ENCODE peak calls at places on chromosome X, in eight cellular contexts. One of them, this sample, is unnamed.

GRCh38 chrX:44903107-44903506 is 30.1 kb downstream of the KDM6A start:
- DNase-seq in uterus: no peak
- DNase-seq in CD8-positive, alpha-beta T cell: no peak
- DNase-seq in AG04450: peak
- DNase-seq in CD14-positive monocyte: no peak
- DNase-seq in endothelial cell: no peak
- DNase-seq in WTC11: no peak
- DNase-seq in LNCaP clone FGC: no peak
- DNase-seq in this sample: no peak

GRCh38 chrX:100635989-100636320 is 651 bp downstream of the TSPAN6 start:
- DNase-seq in WTC11: no peak
- DNase-seq in endothelial cell: no peak
- DNase-seq in LNCaP clone FGC: no peak
- DNase-seq in CD14-positive monocyte: no peak
- DNase-seq in uterus: no peak
- DNase-seq in CD8-positive, alpha-beta T cell: no peak
- DNase-seq in AG04450: no peak
- DNase-seq in this sample: no peak

GRCh38 chrX:13110427-13111324 is 66.3 kb upstream of the FAM9C start:
- DNase-seq in CD14-positive monocyte: no peak
- DNase-seq in AG04450: no peak
- DNase-seq in CD8-positive, alpha-beta T cell: no peak
- DNase-seq in LNCaP clone FGC: peak
- DNase-seq in uterus: peak
- DNase-seq in WTC11: no peak
- DNase-seq in endothelial cell: no peak
- DNase-seq in this sample: no peak

GRCh38 chrX:8520791-8521190 is 56.2 kb downstream of the VCX3B start:
- DNase-seq in CD8-positive, alpha-beta T cell: no peak
- DNase-seq in uterus: no peak
- DNase-seq in endothelial cell: no peak
- DNase-seq in LNCaP clone FGC: no peak
- DNase-seq in AG04450: no peak
- DNase-seq in WTC11: no peak
- DNase-seq in CD14-positive monocyte: no peak
- DNase-seq in this sample: no peak

GRCh38 chrX:23035493-23035892 is 35.7 kb downstream of the DDX53 start:
- DNase-seq in CD14-positive monocyte: no peak
- DNase-seq in endothelial cell: no peak
- DNase-seq in CD8-positive, alpha-beta T cell: no peak
- DNase-seq in uterus: no peak
- DNase-seq in WTC11: peak
- DNase-seq in AG04450: no peak
- DNase-seq in LNCaP clone FGC: no peak
- DNase-seq in this sample: no peak

GRCh38 chrX:139826065-139827044 is 106.5 kb downstream of the ATP11C start:
- DNase-seq in CD8-positive, alpha-beta T cell: no peak
- DNase-seq in endothelial cell: no peak
- DNase-seq in uterus: no peak
- DNase-seq in CD14-positive monocyte: no peak
- DNase-seq in AG04450: peak
- DNase-seq in LNCaP clone FGC: no peak
- DNase-seq in WTC11: no peak
- DNase-seq in this sample: no peak

GRCh38 chrX:42456301-42456700 is 321.7 kb downstream of the PPP1R2C start:
- DNase-seq in CD14-positive monocyte: no peak
- DNase-seq in endothelial cell: no peak
- DNase-seq in WTC11: no peak
- DNase-seq in uterus: no peak
- DNase-seq in CD8-positive, alpha-beta T cell: no peak
- DNase-seq in LNCaP clone FGC: no peak
- DNase-seq in AG04450: no peak
- DNase-seq in this sample: no peak

GRCh38 chrX:38837389-38837788 is 36.1 kb downstream of the MID1IP1 start:
- DNase-seq in LNCaP clone FGC: no peak
- DNase-seq in uterus: no peak
- DNase-seq in CD8-positive, alpha-beta T cell: no peak
- DNase-seq in endothelial cell: no peak
- DNase-seq in CD14-positive monocyte: no peak
- DNase-seq in AG04450: peak
- DNase-seq in WTC11: no peak
- DNase-seq in this sample: no peak

GRCh38 chrX:56947695-56948094 is 47.6 kb downstream of the SPIN3 start:
- DNase-seq in WTC11: no peak
- DNase-seq in CD14-positive monocyte: no peak
- DNase-seq in AG04450: no peak
- DNase-seq in LNCaP clone FGC: no peak
- DNase-seq in endothelial cell: no peak
- DNase-seq in uterus: no peak
- DNase-seq in CD8-positive, alpha-beta T cell: no peak
- DNase-seq in this sample: no peak

GRCh38 chrX:136529795-136530194 is 2.2 kb upstream of the VGLL1 start:
- DNase-seq in uterus: no peak
- DNase-seq in endothelial cell: no peak
- DNase-seq in AG04450: no peak
- DNase-seq in CD14-positive monocyte: no peak
- DNase-seq in WTC11: peak
- DNase-seq in LNCaP clone FGC: no peak
- DNase-seq in CD8-positive, alpha-beta T cell: no peak
- DNase-seq in this sample: no peak

GRCh38 chrX:50768801-50769200 is 45.2 kb downstream of the SHROOM4 start:
- DNase-seq in endothelial cell: no peak
- DNase-seq in CD8-positive, alpha-beta T cell: no peak
- DNase-seq in LNCaP clone FGC: no peak
- DNase-seq in WTC11: no peak
- DNase-seq in uterus: no peak
- DNase-seq in CD14-positive monocyte: no peak
- DNase-seq in AG04450: no peak
- DNase-seq in this sample: no peak

GRCh38 chrX:112636951-112637541 is 42.7 kb downstream of the LHFPL1 start:
- DNase-seq in uterus: no peak
- DNase-seq in WTC11: no peak
- DNase-seq in CD8-positive, alpha-beta T cell: no peak
- DNase-seq in endothelial cell: no peak
- DNase-seq in LNCaP clone FGC: no peak
- DNase-seq in AG04450: no peak
- DNase-seq in CD14-positive monocyte: no peak
- DNase-seq in this sample: no peak

GRCh38 chrX:71545364-71545763 is 12.5 kb downstream of the OGT start:
- DNase-seq in uterus: no peak
- DNase-seq in WTC11: peak
- DNase-seq in AG04450: no peak
- DNase-seq in endothelial cell: no peak
- DNase-seq in CD14-positive monocyte: no peak
- DNase-seq in CD8-positive, alpha-beta T cell: peak
- DNase-seq in LNCaP clone FGC: no peak
- DNase-seq in this sample: no peak

GRCh38 chrX:153216926-153217325 is 37.8 kb downstream of the MAGEA1 start:
- DNase-seq in WTC11: no peak
- DNase-seq in AG04450: no peak
- DNase-seq in CD14-positive monocyte: no peak
- DNase-seq in endothelial cell: no peak
- DNase-seq in CD8-positive, alpha-beta T cell: no peak
- DNase-seq in uterus: no peak
- DNase-seq in LNCaP clone FGC: no peak
- DNase-seq in this sample: no peak

GRCh38 chrX:150967786-150968185 is 15.3 kb upstream of the HMGB3 start:
- DNase-seq in endothelial cell: no peak
- DNase-seq in AG04450: no peak
- DNase-seq in uterus: no peak
- DNase-seq in WTC11: no peak
- DNase-seq in CD14-positive monocyte: no peak
- DNase-seq in CD8-positive, alpha-beta T cell: no peak
- DNase-seq in LNCaP clone FGC: no peak
- DNase-seq in this sample: no peak

GRCh38 chrX:42096262-42096939 is 173.0 kb upstream of the CASK start:
- DNase-seq in WTC11: no peak
- DNase-seq in AG04450: peak
- DNase-seq in endothelial cell: no peak
- DNase-seq in LNCaP clone FGC: no peak
- DNase-seq in CD8-positive, alpha-beta T cell: no peak
- DNase-seq in uterus: no peak
- DNase-seq in CD14-positive monocyte: no peak
- DNase-seq in this sample: no peak

GRCh38 chrX:13938766-13939530 is 90.7 kb downstream of the GEMIN8 start:
- DNase-seq in CD14-positive monocyte: no peak
- DNase-seq in endothelial cell: no peak
- DNase-seq in AG04450: no peak
- DNase-seq in CD8-positive, alpha-beta T cell: no peak
- DNase-seq in WTC11: no peak
- DNase-seq in uterus: no peak
- DNase-seq in LNCaP clone FGC: no peak
- DNase-seq in this sample: no peak

GRCh38 chrX:2371026-2371778 is 129.6 kb downstream of the DHRSX start:
- DNase-seq in uterus: no peak
- DNase-seq in WTC11: peak
- DNase-seq in CD8-positive, alpha-beta T cell: no peak
- DNase-seq in LNCaP clone FGC: no peak
- DNase-seq in endothelial cell: no peak
- DNase-seq in CD14-positive monocyte: no peak
- DNase-seq in AG04450: no peak
- DNase-seq in this sample: no peak

GRCh38 chrX:13452283-13452682 is 117.1 kb upstream of the EGFL6 start:
- DNase-seq in CD14-positive monocyte: no peak
- DNase-seq in endothelial cell: no peak
- DNase-seq in LNCaP clone FGC: no peak
- DNase-seq in uterus: peak
- DNase-seq in WTC11: no peak
- DNase-seq in CD8-positive, alpha-beta T cell: no peak
- DNase-seq in AG04450: no peak
- DNase-seq in this sample: no peak

GRCh38 chrX:131792356-131792749 is 230.7 kb upstream of the STK26 start:
- DNase-seq in WTC11: no peak
- DNase-seq in uterus: peak
- DNase-seq in endothelial cell: no peak
- DNase-seq in CD8-positive, alpha-beta T cell: no peak
- DNase-seq in CD14-positive monocyte: no peak
- DNase-seq in LNCaP clone FGC: peak
- DNase-seq in AG04450: no peak
- DNase-seq in this sample: peak

GRCh38 chrX:153521034-153521433 is 3.6 kb downstream of the ATP2B3 start:
- DNase-seq in endothelial cell: no peak
- DNase-seq in uterus: no peak
- DNase-seq in CD14-positive monocyte: no peak
- DNase-seq in AG04450: no peak
- DNase-seq in CD8-positive, alpha-beta T cell: no peak
- DNase-seq in LNCaP clone FGC: no peak
- DNase-seq in WTC11: no peak
- DNase-seq in this sample: no peak

GRCh38 chrX:24466025-24466424 is 939 bp downstream of the PDK3 start:
- DNase-seq in LNCaP clone FGC: no peak
- DNase-seq in uterus: no peak
- DNase-seq in AG04450: no peak
- DNase-seq in CD14-positive monocyte: no peak
- DNase-seq in WTC11: no peak
- DNase-seq in CD8-positive, alpha-beta T cell: peak
- DNase-seq in endothelial cell: no peak
- DNase-seq in this sample: no peak

GRCh38 chrX:24465524-24465850 is 401 bp downstream of the PDK3 start:
- DNase-seq in WTC11: no peak
- DNase-seq in CD8-positive, alpha-beta T cell: peak
- DNase-seq in CD14-positive monocyte: no peak
- DNase-seq in uterus: no peak
- DNase-seq in AG04450: no peak
- DNase-seq in endothelial cell: no peak
- DNase-seq in LNCaP clone FGC: no peak
- DNase-seq in this sample: no peak

GRCh38 chrX:24463077-24463476 is 2.0 kb upstream of the PDK3 start:
- DNase-seq in CD8-positive, alpha-beta T cell: no peak
- DNase-seq in LNCaP clone FGC: no peak
- DNase-seq in CD14-positive monocyte: no peak
- DNase-seq in uterus: no peak
- DNase-seq in endothelial cell: no peak
- DNase-seq in WTC11: no peak
- DNase-seq in AG04450: no peak
- DNase-seq in this sample: no peak

GRCh38 chrX:24464836-24465523 is at the start of gene PDK3:
- DNase-seq in LNCaP clone FGC: peak
- DNase-seq in endothelial cell: peak
- DNase-seq in AG04450: peak
- DNase-seq in CD8-positive, alpha-beta T cell: peak
- DNase-seq in CD14-positive monocyte: peak
- DNase-seq in uterus: peak
- DNase-seq in WTC11: peak
- DNase-seq in this sample: peak

DNA sequence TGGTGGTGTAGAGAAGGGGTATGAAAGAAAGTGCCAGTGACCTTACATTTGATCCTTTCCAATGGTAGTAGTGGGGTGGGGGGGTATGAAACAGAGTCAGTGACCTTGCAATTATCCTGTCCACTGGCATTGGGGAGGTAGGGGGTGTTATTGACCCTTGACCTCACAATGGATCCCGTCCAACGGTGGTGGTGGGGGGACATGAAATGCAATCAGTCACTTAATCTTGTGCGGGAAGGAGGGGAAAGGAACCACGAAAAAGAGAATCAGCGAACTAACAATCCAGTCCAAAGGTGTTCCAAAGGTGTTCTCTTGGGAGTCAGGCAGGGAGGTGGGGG is 619 bp upstream of the PDK3 start:
- DNase-seq in WTC11: no peak
- DNase-seq in endothelial cell: no peak
- DNase-seq in CD8-positive, alpha-beta T cell: no peak
- DNase-seq in AG04450: no peak
- DNase-seq in uterus: no peak
- DNase-seq in CD14-positive monocyte: no peak
- DNase-seq in LNCaP clone FGC: no peak
- DNase-seq in this sample: no peak
- TF ChIP-seq CTCF in WTC11: no peak
- TF ChIP-seq CTCF in endothelial cell: no peak
- TF ChIP-seq CTCF in CD8-positive, alpha-beta T cell: no peak
- TF ChIP-seq CTCF in AG04450: no peak
- TF ChIP-seq CTCF in uterus: no peak
- TF ChIP-seq CTCF in CD14-positive monocyte: no peak
- TF ChIP-seq CTCF in LNCaP clone FGC: no peak
- TF ChIP-seq CTCF in this sample: no peak

GRCh38 chrX:345020-345925 is 26.7 kb upstream of the GTPBP6 start:
- DNase-seq in CD8-positive, alpha-beta T cell: no peak
- DNase-seq in uterus: no peak
- DNase-seq in endothelial cell: no peak
- DNase-seq in AG04450: no peak
- DNase-seq in WTC11: peak
- DNase-seq in LNCaP clone FGC: no peak
- DNase-seq in CD14-positive monocyte: no peak
- DNase-seq in this sample: no peak
- TF ChIP-seq CTCF in CD8-positive, alpha-beta T cell: no peak
- TF ChIP-seq CTCF in uterus: no peak
- TF ChIP-seq CTCF in endothelial cell: no peak
- TF ChIP-seq CTCF in AG04450: no peak
- TF ChIP-seq CTCF in WTC11: no peak
- TF ChIP-seq CTCF in LNCaP clone FGC: no peak
- TF ChIP-seq CTCF in CD14-positive monocyte: no peak
- TF ChIP-seq CTCF in this sample: no peak

GRCh38 chrX:94676285-94676684 is 1002.3 kb downstream of the FAM133A start:
- DNase-seq in uterus: no peak
- DNase-seq in CD14-positive monocyte: no peak
- DNase-seq in endothelial cell: no peak
- DNase-seq in CD8-positive, alpha-beta T cell: no peak
- DNase-seq in AG04450: no peak
- DNase-seq in LNCaP clone FGC: no peak
- DNase-seq in WTC11: no peak
- DNase-seq in this sample: no peak
- TF ChIP-seq CTCF in uterus: no peak
- TF ChIP-seq CTCF in CD14-positive monocyte: no peak
- TF ChIP-seq CTCF in endothelial cell: no peak
- TF ChIP-seq CTCF in CD8-positive, alpha-beta T cell: no peak
- TF ChIP-seq CTCF in AG04450: no peak
- TF ChIP-seq CTCF in LNCaP clone FGC: no peak
- TF ChIP-seq CTCF in WTC11: no peak
- TF ChIP-seq CTCF in this sample: no peak

GRCh38 chrX:115284877-115285276 is 4.6 kb upstream of the LUZP4 start:
- DNase-seq in AG04450: no peak
- DNase-seq in CD14-positive monocyte: no peak
- DNase-seq in CD8-positive, alpha-beta T cell: no peak
- DNase-seq in endothelial cell: no peak
- DNase-seq in WTC11: no peak
- DNase-seq in uterus: no peak
- DNase-seq in LNCaP clone FGC: no peak
- DNase-seq in this sample: no peak
- TF ChIP-seq CTCF in AG04450: peak
- TF ChIP-seq CTCF in CD14-positive monocyte: no peak
- TF ChIP-seq CTCF in CD8-positive, alpha-beta T cell: no peak
- TF ChIP-seq CTCF in endothelial cell: no peak
- TF ChIP-seq CTCF in WTC11: no peak
- TF ChIP-seq CTCF in uterus: no peak
- TF ChIP-seq CTCF in LNCaP clone FGC: peak
- TF ChIP-seq CTCF in this sample: no peak